ENCODE peak calls at places on chromosomes 2 and 18, in four cellular contexts. One of them, this sample, is unnamed.

GRCh38 chr18:32049393-32050161 is 31.0 kb downstream of the RNF125 start:
- DNase-seq in endodermal cell: no peak
- DNase-seq in activated CD8-positive, alpha-beta memory T cell treated with anti-CD3 and anti-CD28 coated beads for 4 hours: peak
- DNase-seq in stimulated activated CD8-positive, alpha-beta memory T cell treated with anti-CD3 and anti-CD28 coated beads, Interleukin-7, amount 100 ng/mL, for 4 hours: peak
- DNase-seq in this sample: no peak

GRCh38 chr2:136527560-136527959 is 237.8 kb upstream of the THSD7B start:
- DNase-seq in activated CD8-positive, alpha-beta memory T cell treated with anti-CD3 and anti-CD28 coated beads for 4 hours: no peak
- DNase-seq in stimulated activated CD8-positive, alpha-beta memory T cell treated with anti-CD3 and anti-CD28 coated beads, Interleukin-7, amount 100 ng/mL, for 4 hours: no peak
- DNase-seq in endodermal cell: peak
- DNase-seq in this sample: no peak

GRCh38 chr18:13235326-13235937 is 16.9 kb downstream of the LDLRAD4 start:
- DNase-seq in activated CD8-positive, alpha-beta memory T cell treated with anti-CD3 and anti-CD28 coated beads for 4 hours: no peak
- DNase-seq in stimulated activated CD8-positive, alpha-beta memory T cell treated with anti-CD3 and anti-CD28 coated beads, Interleukin-7, amount 100 ng/mL, for 4 hours: no peak
- DNase-seq in endodermal cell: peak
- DNase-seq in this sample: no peak

GRCh38 chr2:99420751-99421299 is 69.0 kb downstream of the REV1 start:
- DNase-seq in stimulated activated CD8-positive, alpha-beta memory T cell treated with anti-CD3 and anti-CD28 coated beads, Interleukin-7, amount 100 ng/mL, for 4 hours: no peak
- DNase-seq in activated CD8-positive, alpha-beta memory T cell treated with anti-CD3 and anti-CD28 coated beads for 4 hours: no peak
- DNase-seq in endodermal cell: no peak
- DNase-seq in this sample: no peak

GRCh38 chr18:67938691-67939090 is 422.2 kb upstream of the DSEL start:
- DNase-seq in activated CD8-positive, alpha-beta memory T cell treated with anti-CD3 and anti-CD28 coated beads for 4 hours: no peak
- DNase-seq in endodermal cell: no peak
- DNase-seq in stimulated activated CD8-positive, alpha-beta memory T cell treated with anti-CD3 and anti-CD28 coated beads, Interleukin-7, amount 100 ng/mL, for 4 hours: no peak
- DNase-seq in this sample: no peak

GRCh38 chr2:6254446-6254845 is 562.3 kb downstream of the SOX11 start:
- DNase-seq in stimulated activated CD8-positive, alpha-beta memory T cell treated with anti-CD3 and anti-CD28 coated beads, Interleukin-7, amount 100 ng/mL, for 4 hours: no peak
- DNase-seq in activated CD8-positive, alpha-beta memory T cell treated with anti-CD3 and anti-CD28 coated beads for 4 hours: no peak
- DNase-seq in endodermal cell: no peak
- DNase-seq in this sample: no peak

GRCh38 chr2:182744490-182744889 is 28.4 kb downstream of the DNAJC10 start:
- DNase-seq in endodermal cell: no peak
- DNase-seq in activated CD8-positive, alpha-beta memory T cell treated with anti-CD3 and anti-CD28 coated beads for 4 hours: no peak
- DNase-seq in stimulated activated CD8-positive, alpha-beta memory T cell treated with anti-CD3 and anti-CD28 coated beads, Interleukin-7, amount 100 ng/mL, for 4 hours: no peak
- DNase-seq in this sample: no peak

GRCh38 chr2:72012886-72013574 is 134.6 kb downstream of the CYP26B1 start:
- DNase-seq in activated CD8-positive, alpha-beta memory T cell treated with anti-CD3 and anti-CD28 coated beads for 4 hours: no peak
- DNase-seq in endodermal cell: peak
- DNase-seq in stimulated activated CD8-positive, alpha-beta memory T cell treated with anti-CD3 and anti-CD28 coated beads, Interleukin-7, amount 100 ng/mL, for 4 hours: no peak
- DNase-seq in this sample: no peak

GRCh38 chr2:193627187-193627917 is 1432.6 kb upstream of the TMEFF2 start:
- DNase-seq in endodermal cell: peak
- DNase-seq in activated CD8-positive, alpha-beta memory T cell treated with anti-CD3 and anti-CD28 coated beads for 4 hours: no peak
- DNase-seq in stimulated activated CD8-positive, alpha-beta memory T cell treated with anti-CD3 and anti-CD28 coated beads, Interleukin-7, amount 100 ng/mL, for 4 hours: no peak
- DNase-seq in this sample: no peak

GRCh38 chr2:230778350-230779140 is 65.9 kb downstream of the CAB39 start:
- DNase-seq in activated CD8-positive, alpha-beta memory T cell treated with anti-CD3 and anti-CD28 coated beads for 4 hours: no peak
- DNase-seq in endodermal cell: no peak
- DNase-seq in stimulated activated CD8-positive, alpha-beta memory T cell treated with anti-CD3 and anti-CD28 coated beads, Interleukin-7, amount 100 ng/mL, for 4 hours: no peak
- DNase-seq in this sample: no peak

GRCh38 chr2:159712194-159712928 is at the start of gene MARCHF7:
- DNase-seq in stimulated activated CD8-positive, alpha-beta memory T cell treated with anti-CD3 and anti-CD28 coated beads, Interleukin-7, amount 100 ng/mL, for 4 hours: peak
- DNase-seq in activated CD8-positive, alpha-beta memory T cell treated with anti-CD3 and anti-CD28 coated beads for 4 hours: peak
- DNase-seq in endodermal cell: peak
- DNase-seq in this sample: peak

GRCh38 chr2:33433279-33434235 is 42.9 kb upstream of the RASGRP3 start:
- DNase-seq in stimulated activated CD8-positive, alpha-beta memory T cell treated with anti-CD3 and anti-CD28 coated beads, Interleukin-7, amount 100 ng/mL, for 4 hours: no peak
- DNase-seq in activated CD8-positive, alpha-beta memory T cell treated with anti-CD3 and anti-CD28 coated beads for 4 hours: no peak
- DNase-seq in endodermal cell: no peak
- DNase-seq in this sample: no peak

GRCh38 chr18:62282188-62282629 is 42.9 kb upstream of the TNFRSF11A start:
- DNase-seq in endodermal cell: no peak
- DNase-seq in stimulated activated CD8-positive, alpha-beta memory T cell treated with anti-CD3 and anti-CD28 coated beads, Interleukin-7, amount 100 ng/mL, for 4 hours: no peak
- DNase-seq in activated CD8-positive, alpha-beta memory T cell treated with anti-CD3 and anti-CD28 coated beads for 4 hours: no peak
- DNase-seq in this sample: no peak

GRCh38 chr2:10027931-10028330 is 15.4 kb upstream of the KLF11 start:
- DNase-seq in stimulated activated CD8-positive, alpha-beta memory T cell treated with anti-CD3 and anti-CD28 coated beads, Interleukin-7, amount 100 ng/mL, for 4 hours: no peak
- DNase-seq in activated CD8-positive, alpha-beta memory T cell treated with anti-CD3 and anti-CD28 coated beads for 4 hours: no peak
- DNase-seq in endodermal cell: no peak
- DNase-seq in this sample: no peak

GRCh38 chr18:48949051-48949605 is 1.6 kb downstream of the SMAD7 start:
- DNase-seq in stimulated activated CD8-positive, alpha-beta memory T cell treated with anti-CD3 and anti-CD28 coated beads, Interleukin-7, amount 100 ng/mL, for 4 hours: no peak
- DNase-seq in endodermal cell: no peak
- DNase-seq in activated CD8-positive, alpha-beta memory T cell treated with anti-CD3 and anti-CD28 coated beads for 4 hours: no peak
- DNase-seq in this sample: peak

GRCh38 chr2:140589273-140589672 is 1541.5 kb downstream of the LRP1B start:
- DNase-seq in stimulated activated CD8-positive, alpha-beta memory T cell treated with anti-CD3 and anti-CD28 coated beads, Interleukin-7, amount 100 ng/mL, for 4 hours: no peak
- DNase-seq in activated CD8-positive, alpha-beta memory T cell treated with anti-CD3 and anti-CD28 coated beads for 4 hours: no peak
- DNase-seq in endodermal cell: no peak
- DNase-seq in this sample: no peak

GRCh38 chr2:106547104-106547503 is 59.9 kb downstream of the CD8B2 start:
- DNase-seq in stimulated activated CD8-positive, alpha-beta memory T cell treated with anti-CD3 and anti-CD28 coated beads, Interleukin-7, amount 100 ng/mL, for 4 hours: no peak
- DNase-seq in activated CD8-positive, alpha-beta memory T cell treated with anti-CD3 and anti-CD28 coated beads for 4 hours: no peak
- DNase-seq in endodermal cell: no peak
- DNase-seq in this sample: no peak

GRCh38 chr2:72665448-72665847 is 160.4 kb downstream of the EXOC6B start:
- DNase-seq in endodermal cell: no peak
- DNase-seq in activated CD8-positive, alpha-beta memory T cell treated with anti-CD3 and anti-CD28 coated beads for 4 hours: no peak
- DNase-seq in stimulated activated CD8-positive, alpha-beta memory T cell treated with anti-CD3 and anti-CD28 coated beads, Interleukin-7, amount 100 ng/mL, for 4 hours: no peak
- DNase-seq in this sample: no peak

GRCh38 chr2:158187908-158188307 is 86.2 kb downstream of the UPP2 start:
- DNase-seq in stimulated activated CD8-positive, alpha-beta memory T cell treated with anti-CD3 and anti-CD28 coated beads, Interleukin-7, amount 100 ng/mL, for 4 hours: no peak
- DNase-seq in endodermal cell: no peak
- DNase-seq in activated CD8-positive, alpha-beta memory T cell treated with anti-CD3 and anti-CD28 coated beads for 4 hours: no peak
- DNase-seq in this sample: no peak

GRCh38 chr2:170966648-170967396 is 37.8 kb downstream of the GORASP2 start:
- DNase-seq in endodermal cell: peak
- DNase-seq in activated CD8-positive, alpha-beta memory T cell treated with anti-CD3 and anti-CD28 coated beads for 4 hours: no peak
- DNase-seq in stimulated activated CD8-positive, alpha-beta memory T cell treated with anti-CD3 and anti-CD28 coated beads, Interleukin-7, amount 100 ng/mL, for 4 hours: no peak
- DNase-seq in this sample: no peak

GRCh38 chr18:13464432-13465125 is 246.0 kb downstream of the LDLRAD4 start:
- DNase-seq in stimulated activated CD8-positive, alpha-beta memory T cell treated with anti-CD3 and anti-CD28 coated beads, Interleukin-7, amount 100 ng/mL, for 4 hours: peak
- DNase-seq in endodermal cell: peak
- DNase-seq in activated CD8-positive, alpha-beta memory T cell treated with anti-CD3 and anti-CD28 coated beads for 4 hours: peak
- DNase-seq in this sample: peak

GRCh38 chr2:132400169-132400900 is 16.3 kb upstream of the GPR39 start:
- DNase-seq in activated CD8-positive, alpha-beta memory T cell treated with anti-CD3 and anti-CD28 coated beads for 4 hours: no peak
- DNase-seq in endodermal cell: no peak
- DNase-seq in stimulated activated CD8-positive, alpha-beta memory T cell treated with anti-CD3 and anti-CD28 coated beads, Interleukin-7, amount 100 ng/mL, for 4 hours: no peak
- DNase-seq in this sample: no peak

GRCh38 chr18:40473221-40473620 is 1481.8 kb upstream of the PIK3C3 start:
- DNase-seq in activated CD8-positive, alpha-beta memory T cell treated with anti-CD3 and anti-CD28 coated beads for 4 hours: no peak
- DNase-seq in stimulated activated CD8-positive, alpha-beta memory T cell treated with anti-CD3 and anti-CD28 coated beads, Interleukin-7, amount 100 ng/mL, for 4 hours: no peak
- DNase-seq in endodermal cell: no peak
- DNase-seq in this sample: no peak

GRCh38 chr2:100610381-100610831 is 47.6 kb downstream of the PDCL3 start:
- DNase-seq in stimulated activated CD8-positive, alpha-beta memory T cell treated with anti-CD3 and anti-CD28 coated beads, Interleukin-7, amount 100 ng/mL, for 4 hours: peak
- DNase-seq in endodermal cell: peak
- DNase-seq in activated CD8-positive, alpha-beta memory T cell treated with anti-CD3 and anti-CD28 coated beads for 4 hours: peak
- DNase-seq in this sample: peak

GRCh38 chr18:4203525-4203924 is 251.6 kb downstream of the DLGAP1 start:
- DNase-seq in stimulated activated CD8-positive, alpha-beta memory T cell treated with anti-CD3 and anti-CD28 coated beads, Interleukin-7, amount 100 ng/mL, for 4 hours: no peak
- DNase-seq in endodermal cell: no peak
- DNase-seq in activated CD8-positive, alpha-beta memory T cell treated with anti-CD3 and anti-CD28 coated beads for 4 hours: no peak
- DNase-seq in this sample: no peak

GRCh38 chr2:45778720-45779171 is 127.3 kb downstream of the PRKCE start:
- DNase-seq in activated CD8-positive, alpha-beta memory T cell treated with anti-CD3 and anti-CD28 coated beads for 4 hours: peak
- DNase-seq in stimulated activated CD8-positive, alpha-beta memory T cell treated with anti-CD3 and anti-CD28 coated beads, Interleukin-7, amount 100 ng/mL, for 4 hours: peak
- DNase-seq in endodermal cell: peak
- DNase-seq in this sample: peak

GRCh38 chr2:241151934-241152660 is 1.8 kb downstream of the PPP1R7 start:
- DNase-seq in activated CD8-positive, alpha-beta memory T cell treated with anti-CD3 and anti-CD28 coated beads for 4 hours: no peak
- DNase-seq in endodermal cell: no peak
- DNase-seq in stimulated activated CD8-positive, alpha-beta memory T cell treated with anti-CD3 and anti-CD28 coated beads, Interleukin-7, amount 100 ng/mL, for 4 hours: no peak
- DNase-seq in this sample: no peak

GRCh38 chr2:98487101-98487805 is 42.6 kb downstream of the INPP4A start:
- DNase-seq in activated CD8-positive, alpha-beta memory T cell treated with anti-CD3 and anti-CD28 coated beads for 4 hours: no peak
- DNase-seq in endodermal cell: no peak
- DNase-seq in stimulated activated CD8-positive, alpha-beta memory T cell treated with anti-CD3 and anti-CD28 coated beads, Interleukin-7, amount 100 ng/mL, for 4 hours: no peak
- DNase-seq in this sample: no peak

This sample was measured in central memory CD8-positive, alpha-beta T cell.